ENCODE peak calls at places on chromosomes 11 and 22, in six cellular contexts. H is transverse colon, N is sigmoid colon, A is tibial nerve, L is GM12878, P is K562. O is an unnamed sample. For H3K27me3 and H3K4me1, the result is how much of the 10 kb centered on the place peaks cover.

GRCh38 chr11:109390752-109391151 is 31.2 kb upstream of the C11orf87 start:
- DNase-seq in N (no peak), H (no peak), P (no peak), L (no peak), A (no peak), O (no peak)

GRCh38 chr11:75719089-75719638 is 1.5 kb downstream of the MOGAT2 start:
- DNase-seq in L (peak), P (no peak), H (peak), N (no peak), A (no peak), O (no peak)

GRCh38 chr22:36239401-36240171 is at the start of gene APOL2:
- DNase-seq in L (peak), N (peak), H (peak), P (peak), A (peak), O (peak)

GRCh38 chr22:48717883-48718817 is 1109.5 kb downstream of the BRD1 start:
- DNase-seq in H (no peak), A (no peak), L (no peak), P (no peak), N (peak), O (no peak)

GRCh38 chr11:34354782-34355181 is 3.0 kb downstream of the ABTB2 start:
- DNase-seq in P (no peak), A (no peak), L (no peak), N (no peak), H (no peak), O (peak)

GRCh38 chr11:104380358-104380757 is 216.4 kb upstream of the PDGFD start:
- DNase-seq in L (no peak), H (no peak), N (no peak), A (no peak), P (no peak), O (no peak)

GRCh38 chr22:49325531-49326395 is 501.9 kb downstream of the BRD1 start:
- DNase-seq in P (no peak), H (no peak), A (no peak), N (peak), L (no peak), O (peak)

GRCh38 chr22:41598081-41598480 is 8.4 kb upstream of the PMM1 start:
- DNase-seq in P (peak), H (no peak), A (no peak), N (no peak), L (no peak), O (no peak)

GRCh38 chr22:27564806-27565205 is 236.8 kb downstream of the MN1 start:
- DNase-seq in A (no peak), H (no peak), L (no peak), P (no peak), N (no peak), O (no peak)

GRCh38 chr22:39229075-39229474 is 15.7 kb downstream of the PDGFB start:
- DNase-seq in A (no peak), L (no peak), N (no peak), P (no peak), H (no peak), O (no peak)

GRCh38 chr22:39229688-39230260 is 15.0 kb downstream of the PDGFB start:
- DNase-seq in N (no peak), P (no peak), A (no peak), L (no peak), H (no peak), O (no peak)

GRCh38 chr22:39232246-39232645 is 12.5 kb downstream of the PDGFB start:
- DNase-seq in P (no peak), N (no peak), A (no peak), H (no peak), L (no peak), O (no peak)

GRCh38 chr22:39231197-39231950 is 13.4 kb downstream of the PDGFB start:
- DNase-seq in N (no peak), A (no peak), P (no peak), L (no peak), H (no peak), O (no peak)

GRCh38 chr22:39230261-39231196 is 14.3 kb downstream of the PDGFB start:
- DNase-seq in P (no peak), A (no peak), N (no peak), L (no peak), H (no peak), O (no peak)
- TF ChIP-seq EP300 in P (no peak), A (peak), N (no peak), L (no peak), H (no peak), O (no peak)

GRCh38 chr11:57764527-57764926 is 2.9 kb downstream of the CTNND1 start:
- DNase-seq in N (no peak), A (no peak), P (no peak), H (no peak), L (no peak), O (no peak)
- H3K27me3 ChIP-seq in N (under half), A (under half), P (under half), H (under half), L (under half), O (under half)

GRCh38 chr22:40512426-40513136 is 123.9 kb downstream of the MRTFA start:
- DNase-seq in L (no peak), H (no peak), N (peak), P (no peak), A (no peak), O (no peak)
- H3K4me1 ChIP-seq in L (under half), H (under half), N (half or more), P (under half), A (half or more), O (half or more)

DNA sequence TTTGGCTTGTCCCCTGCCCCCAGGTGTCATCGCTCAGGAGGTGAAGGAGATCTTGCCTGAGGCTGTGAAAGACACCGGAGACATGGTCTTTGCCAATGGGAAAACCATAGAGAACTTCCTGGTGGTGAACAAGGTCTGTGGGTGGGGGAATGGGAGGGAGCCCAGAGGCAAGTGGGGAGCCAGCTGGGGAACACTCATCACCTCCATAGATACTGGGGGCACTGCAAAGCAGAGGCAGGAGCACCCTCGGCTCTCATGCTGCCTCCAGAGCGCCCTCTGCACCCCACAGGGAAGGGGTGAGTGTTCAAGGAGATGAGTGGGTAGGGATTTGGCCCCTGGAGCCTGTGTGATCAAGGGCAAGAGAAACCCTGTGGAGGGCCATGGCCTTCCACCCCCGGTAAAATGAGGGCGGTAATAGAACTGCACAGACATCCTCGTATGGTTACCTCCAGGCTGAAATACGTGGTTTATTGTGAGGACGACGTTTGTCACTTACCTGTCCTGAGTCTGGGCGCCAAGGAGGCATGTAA is 14.0 kb downstream of the TMEM258 start:
- DNase-seq in L (no peak), P (no peak), A (no peak), N (no peak), H (no peak), O (no peak)
- TF ChIP-seq EP300 in L (no peak), P (no peak), A (no peak), N (no peak), H (no peak), O (no peak)